ENCODE peak calls at places on chromosomes 2 and 18, in four cellular contexts. V, I, L and X are unnamed samples.

GRCh38 chr2:207847807-207848544 is 78.3 kb upstream of the FZD5 start:
- DNase-seq in V (no peak), I (peak), L (no peak), X (peak)

GRCh38 chr2:11715987-11716652 is 30.3 kb upstream of the LPIN1 start:
- DNase-seq in V (no peak), I (no peak), L (no peak), X (no peak)

GRCh38 chr2:121505005-121505404 is 25.7 kb upstream of the RNU4ATAC start:
- DNase-seq in V (no peak), I (peak), L (no peak), X (no peak)

GRCh38 chr2:240395896-240396622 is 39.4 kb upstream of the GPC1 start:
- DNase-seq in V (no peak), I (no peak), L (no peak), X (no peak)

GRCh38 chr2:176822060-176822459 is 390.5 kb upstream of the HNRNPA3 start:
- DNase-seq in V (no peak), I (no peak), L (no peak), X (no peak)

GRCh38 chr2:201109186-201109585 is 6.8 kb upstream of the CFLAR start:
- DNase-seq in V (no peak), I (no peak), L (no peak), X (no peak)

GRCh38 chr2:216289470-216289869 is 82.8 kb downstream of the MARCHF4 start:
- DNase-seq in V (no peak), I (no peak), L (no peak), X (no peak)

GRCh38 chr18:74368901-74369705 is 53.5 kb downstream of the C18orf63 start:
- DNase-seq in V (no peak), I (no peak), L (no peak), X (peak)

GRCh38 chr18:79935499-79935898 is 16.0 kb downstream of the SLC66A2 start:
- DNase-seq in V (no peak), I (no peak), L (peak), X (no peak)

GRCh38 chr2:134788417-134788816 is 50.0 kb upstream of the ACMSD start:
- DNase-seq in V (no peak), I (no peak), L (no peak), X (no peak)

GRCh38 chr2:218583983-218584850 is 15.6 kb downstream of the CNOT9 start:
- DNase-seq in V (no peak), I (no peak), L (no peak), X (peak)

GRCh38 chr2:145199052-145199451 is 679.1 kb upstream of the ZEB2 start:
- DNase-seq in V (no peak), I (no peak), L (no peak), X (no peak)

GRCh38 chr2:33316314-33316713 is 160.1 kb upstream of the RASGRP3 start:
- DNase-seq in V (no peak), I (no peak), L (no peak), X (no peak)

GRCh38 chr2:240644859-240645301 is 19.6 kb downstream of the GPR35 start:
- DNase-seq in V (no peak), I (no peak), L (peak), X (no peak)

GRCh38 chr2:40240067-40240466 is 211.8 kb downstream of the SLC8A1 start:
- DNase-seq in V (no peak), I (peak), L (no peak), X (no peak)

GRCh38 chr2:99735753-99736152 is 245.9 kb upstream of the REV1 start:
- DNase-seq in V (no peak), I (no peak), L (no peak), X (no peak)

GRCh38 chr2:216696751-216697560 is 1.6 kb upstream of the IGFBP5 start:
- DNase-seq in V (no peak), I (peak), L (no peak), X (peak)

GRCh38 chr18:63951302-63951705 is 2.2 kb downstream of the HMSD start:
- DNase-seq in V (no peak), I (peak), L (no peak), X (no peak)

GRCh38 chr2:240981871-240982800 is 16.3 kb upstream of the SNED1 start:
- DNase-seq in V (no peak), I (no peak), L (no peak), X (no peak)

GRCh38 chr2:100422320-100422719 is 4.9 kb upstream of the CHST10 start:
- DNase-seq in V (no peak), I (peak), L (peak), X (peak)

GRCh38 chr2:187511356-187512315 is 42.6 kb downstream of the TFPI start:
- DNase-seq in V (no peak), I (no peak), L (no peak), X (no peak)

GRCh38 chr18:71047882-71048281 is 759.0 kb downstream of the SOCS6 start:
- DNase-seq in V (no peak), I (no peak), L (no peak), X (no peak)

GRCh38 chr2:230520875-230521155 is 104.8 kb downstream of the SP100 start:
- DNase-seq in V (no peak), I (peak), L (no peak), X (no peak)

GRCh38 chr2:223404616-223405015 is 197.5 kb downstream of the SCG2 start:
- DNase-seq in V (no peak), I (no peak), L (no peak), X (no peak)

GRCh38 chr18:75089748-75090327 is 119.1 kb downstream of the PTGR3 start:
- DNase-seq in V (no peak), I (no peak), L (no peak), X (no peak)

GRCh38 chr18:74281639-74282358 is 10.0 kb downstream of the CYB5A start:
- DNase-seq in V (no peak), I (no peak), L (no peak), X (peak)

GRCh38 chr18:79982736-79983135 is 5.6 kb downstream of the TXNL4A start:
- DNase-seq in V (no peak), I (peak), L (no peak), X (peak)

GRCh38 chr18:32629292-32629691 is 143.5 kb downstream of the KLHL14 start:
- DNase-seq in V (no peak), I (no peak), L (no peak), X (peak)

GRCh38 chr2:83516503-83516902 is 942.6 kb downstream of the SUCLG1 start:
- DNase-seq in V (no peak), I (no peak), L (peak), X (peak)

GRCh38 chr2:106104332-106105062 is 89.6 kb downstream of the UXS1 start:
- DNase-seq in V (peak), I (peak), L (peak), X (peak)

GRCh38 chr2:101124684-101125366 is 26.4 kb downstream of the TBC1D8 start:
- DNase-seq in V (no peak), I (peak), L (no peak), X (no peak)

GRCh38 chr2:219159771-219160185 is 837 bp downstream of the NHEJ1 start:
- DNase-seq in V (no peak), I (no peak), L (no peak), X (no peak)

GRCh38 chr18:32252461-32252860 is 62.6 kb downstream of the MEP1B start:
- DNase-seq in V (no peak), I (no peak), L (no peak), X (peak)

GRCh38 chr2:8575011-8575750 is 106.7 kb upstream of the ID2 start:
- DNase-seq in V (no peak), I (peak), L (peak), X (no peak)

GRCh38 chr2:46876741-46877384 is 38.7 kb downstream of the MCFD2 start:
- DNase-seq in V (no peak), I (peak), L (no peak), X (peak)

GRCh38 chr2:46879511-46879910 is 36.1 kb downstream of the MCFD2 start:
- DNase-seq in V (no peak), I (no peak), L (no peak), X (no peak)

GRCh38 chr2:46877619-46878113 is 37.9 kb downstream of the MCFD2 start:
- DNase-seq in V (no peak), I (no peak), L (no peak), X (no peak)

GRCh38 chr2:46878240-46878877 is 37.2 kb downstream of the MCFD2 start:
- DNase-seq in V (no peak), I (peak), L (no peak), X (no peak)

DNA sequence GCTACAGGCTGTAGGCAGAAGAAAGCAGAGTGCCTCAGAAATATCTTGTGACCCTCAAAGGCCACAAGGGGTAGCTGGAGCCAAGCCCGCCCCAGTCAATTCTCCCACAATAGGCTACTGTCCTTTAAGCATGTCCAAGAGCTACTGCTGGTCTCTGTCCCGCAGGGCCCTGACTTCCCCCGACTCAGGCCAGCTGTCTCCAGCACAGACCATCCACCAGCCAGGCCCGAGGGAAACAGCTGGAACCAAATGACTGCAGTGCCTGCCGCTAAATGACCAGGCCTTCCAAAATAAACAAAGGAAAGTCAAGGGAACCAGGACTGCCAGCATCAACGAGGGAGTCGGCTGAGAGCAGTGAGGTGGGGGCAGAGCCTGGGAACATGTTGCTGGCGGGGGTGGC is 36.7 kb downstream of the MCFD2 start:
- DNase-seq in V (no peak), I (peak), L (peak), X (peak)
- H3K56ac ChIP-seq in V (no peak), I (peak), L (no peak), X (no peak)

GRCh38 chr18:36522503-36522902 is 225.0 kb downstream of the FHOD3 start:
- DNase-seq in V (no peak), I (no peak), L (no peak), X (no peak)

GRCh38 chr18:36526611-36527010 is 229.1 kb downstream of the FHOD3 start:
- DNase-seq in V (no peak), I (peak), L (no peak), X (no peak)

GRCh38 chr18:36527025-36527424 is 229.5 kb downstream of the FHOD3 start:
- DNase-seq in V (no peak), I (peak), L (no peak), X (no peak)

GRCh38 chr18:36527740-36528455 is 230.4 kb downstream of the FHOD3 start:
- DNase-seq in V (no peak), I (no peak), L (no peak), X (peak)

GRCh38 chr18:36525913-36526312 is 228.4 kb downstream of the FHOD3 start:
- DNase-seq in V (no peak), I (no peak), L (no peak), X (no peak)
- H3K18ac ChIP-seq in V (no peak), I (no peak), L (no peak), X (no peak)

GRCh38 chr2:45806563-45807358 is 155.3 kb downstream of the PRKCE start:
- DNase-seq in V (no peak), I (no peak), L (no peak), X (no peak)

GRCh38 chr2:45809205-45809604 is 157.7 kb downstream of the PRKCE start:
- DNase-seq in V (no peak), I (no peak), L (no peak), X (no peak)

GRCh38 chr2:45812039-45812500 is 160.6 kb downstream of the PRKCE start:
- DNase-seq in V (no peak), I (peak), L (no peak), X (no peak)

GRCh38 chr2:45804990-45805755 is 153.7 kb downstream of the PRKCE start:
- DNase-seq in V (no peak), I (no peak), L (no peak), X (no peak)

DNA sequence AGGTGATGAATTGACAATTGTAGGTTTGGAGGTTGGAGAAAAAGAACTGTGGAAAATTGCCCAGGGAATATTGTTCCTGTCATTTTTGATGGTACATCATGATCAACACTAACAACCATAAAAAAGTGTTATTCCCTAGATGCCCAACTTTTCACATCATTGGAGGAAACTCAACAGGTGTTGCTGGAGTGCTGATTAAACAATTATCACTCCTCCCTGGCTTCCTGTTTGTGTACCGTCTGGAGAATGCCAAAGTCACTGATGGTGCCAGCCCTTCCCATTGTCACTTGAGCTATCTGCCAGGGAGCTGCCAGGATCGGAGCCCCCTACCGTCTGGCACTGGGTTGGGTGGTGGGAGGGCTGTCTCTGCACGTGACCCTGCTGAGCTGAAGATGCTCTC is 156.8 kb downstream of the PRKCE start:
- DNase-seq in V (no peak), I (no peak), L (no peak), X (no peak)
- H3K56ac ChIP-seq in V (no peak), I (no peak), L (no peak), X (no peak)

GRCh38 chr2:234963785-234964615 is 12.2 kb downstream of the SH3BP4 start:
- DNase-seq in V (no peak), I (peak), L (no peak), X (no peak)
- H3K18ac ChIP-seq in V (no peak), I (peak), L (no peak), X (no peak)

GRCh38 chr2:42802150-42802549 is 9.8 kb upstream of the HAAO start:
- DNase-seq in V (no peak), I (no peak), L (no peak), X (no peak)

GRCh38 chr2:42801388-42801787 is 9.0 kb upstream of the HAAO start:
- DNase-seq in V (no peak), I (peak), L (no peak), X (no peak)

GRCh38 chr2:42806786-42807185 is 14.4 kb upstream of the HAAO start:
- DNase-seq in V (no peak), I (no peak), L (no peak), X (no peak)

GRCh38 chr2:42804891-42805290 is 12.5 kb upstream of the HAAO start:
- DNase-seq in V (no peak), I (no peak), L (no peak), X (no peak)

DNA sequence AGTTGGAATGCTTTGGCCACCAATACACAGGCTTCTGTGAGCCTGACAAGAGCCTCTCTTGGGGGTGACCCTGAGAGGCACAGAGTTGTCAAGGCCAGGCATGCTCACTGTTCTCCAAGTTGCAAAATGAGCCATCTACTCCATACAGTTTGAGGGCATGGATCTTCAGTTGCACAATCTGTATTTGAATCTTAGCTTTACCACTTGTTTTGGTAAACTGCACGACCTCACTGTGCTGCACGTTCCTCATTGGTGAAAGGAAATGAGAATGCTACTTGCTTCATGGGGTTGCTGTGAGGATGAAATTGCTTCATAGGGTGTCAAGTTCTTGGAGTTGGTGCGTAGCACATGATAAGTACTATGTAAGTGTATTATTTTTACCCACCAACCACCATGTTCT is 12.0 kb upstream of the HAAO start:
- DNase-seq in V (no peak), I (peak), L (no peak), X (no peak)
- H3K56ac ChIP-seq in V (no peak), I (no peak), L (no peak), X (no peak)

DNA sequence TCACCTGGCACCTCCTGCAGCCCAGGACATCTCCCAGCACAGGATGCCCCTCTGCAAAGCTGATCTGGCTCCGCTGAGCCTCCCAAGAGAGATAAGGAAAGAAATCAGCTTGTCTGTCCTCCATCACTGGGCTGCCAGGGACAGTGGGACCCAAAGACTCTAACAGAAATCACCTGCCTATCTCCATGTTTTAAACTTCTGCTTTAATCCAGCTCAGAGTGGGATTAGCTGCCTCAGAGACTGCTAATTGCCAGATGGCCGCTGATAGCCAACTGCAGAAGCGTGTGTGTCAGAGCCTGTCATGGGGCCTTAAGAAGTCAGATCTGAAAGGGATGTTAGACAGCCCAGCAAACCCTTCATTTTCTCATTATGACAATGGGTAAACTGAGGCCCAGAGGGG is 389.4 kb upstream of the KLHL29 start:
- DNase-seq in V (no peak), I (no peak), L (no peak), X (peak)
- H3K18ac ChIP-seq in V (no peak), I (no peak), L (no peak), X (no peak)

DNA sequence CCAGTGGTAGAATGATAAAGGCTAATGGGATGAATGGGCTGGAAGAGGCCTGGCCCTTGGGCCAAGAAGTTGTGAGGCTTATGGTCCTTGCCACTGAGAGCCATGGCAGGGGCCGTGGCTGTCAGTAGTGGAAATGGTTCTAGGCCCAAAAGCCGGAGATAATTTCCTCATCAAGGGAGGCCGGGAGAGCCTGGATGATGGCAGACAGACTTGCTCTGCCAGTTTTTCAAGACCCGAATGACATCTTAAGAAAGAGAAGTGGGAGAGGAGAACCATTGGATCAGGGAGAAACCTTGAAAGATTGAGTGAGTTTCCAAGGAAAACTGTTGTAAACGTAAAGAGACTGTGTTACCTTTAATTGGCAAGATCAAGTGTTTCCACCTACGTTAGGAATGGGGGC is 46.3 kb upstream of the VPS54 start:
- DNase-seq in V (no peak), I (no peak), L (no peak), X (no peak)
- H3K56ac ChIP-seq in V (no peak), I (no peak), L (no peak), X (peak)

GRCh38 chr18:78891185-78891762 is 88.3 kb upstream of the SALL3 start:
- DNase-seq in V (no peak), I (no peak), L (no peak), X (no peak)
- H3K18ac ChIP-seq in V (no peak), I (no peak), L (no peak), X (no peak)

GRCh38 chr2:42350434-42351063 is 10.5 kb downstream of the COX7A2L start:
- DNase-seq in V (no peak), I (no peak), L (no peak), X (no peak)
- H3K56ac ChIP-seq in V (no peak), I (no peak), L (no peak), X (no peak)